ENCODE peak calls at places on chromosomes 7 and 10, in five cellular contexts. O, L, G, U and Y are unnamed samples.

GRCh38 chr10:96587255-96588059 is 645 bp upstream of the TM9SF3 start:
- DNase-seq in O (no peak), L (peak), G (peak), U (no peak), Y (no peak)

GRCh38 chr10:78634835-78635234 is 433.9 kb upstream of the ZMIZ1 start:
- DNase-seq in O (no peak), L (peak), G (no peak), U (no peak), Y (no peak)

GRCh38 chr7:27194641-27195379 is 5.1 kb downstream of the HOXA13 start:
- DNase-seq in O (no peak), L (no peak), G (no peak), U (no peak), Y (no peak)

GRCh38 chr7:37208528-37208927 is 240.1 kb downstream of the ELMO1 start:
- DNase-seq in O (no peak), L (peak), G (peak), U (peak), Y (peak)

GRCh38 chr10:132196178-132197113 is 9.7 kb downstream of the DPYSL4 start:
- DNase-seq in O (no peak), L (no peak), G (no peak), U (no peak), Y (no peak)

GRCh38 chr10:87927091-87927490 is 63.7 kb downstream of the PTEN start:
- DNase-seq in O (no peak), L (no peak), G (no peak), U (no peak), Y (no peak)

GRCh38 chr7:75982306-75983064 is 11.9 kb downstream of the TMEM120A start:
- DNase-seq in O (no peak), L (no peak), G (no peak), U (no peak), Y (no peak)

GRCh38 chr10:21315321-21316220 is 209.9 kb downstream of the SKIDA1 start:
- DNase-seq in O (no peak), L (peak), G (no peak), U (peak), Y (peak)

GRCh38 chr7:111006040-111006439 is 84.9 kb upstream of the LRRN3 start:
- DNase-seq in O (no peak), L (no peak), G (no peak), U (no peak), Y (no peak)

GRCh38 chr10:122164028-122164601 is 107.0 kb upstream of the BTBD16 start:
- DNase-seq in O (peak), L (no peak), G (no peak), U (peak), Y (no peak)

GRCh38 chr7:31981874-31982390 is 88.3 kb downstream of the PDE1C start:
- DNase-seq in O (no peak), L (no peak), G (no peak), U (no peak), Y (no peak)

GRCh38 chr7:146116452-146117219 is at the start of gene CNTNAP2:
- DNase-seq in O (no peak), L (no peak), G (peak), U (peak), Y (peak)

GRCh38 chr10:92200564-92200963 is 90.3 kb downstream of the CPEB3 start:
- DNase-seq in O (no peak), L (peak), G (no peak), U (no peak), Y (no peak)